ENCODE peak calls at places on chromosomes 6 and 20, in six cellular contexts. G, H, C, M, Y and W are unnamed samples. For H3K36me3, the result is how much of the 10 kb centered on the place peaks cover.

GRCh38 chr6:80233262-80233661 is 126.8 kb downstream of the BCKDHB start:
- DNase-seq in M (no peak), G (no peak), H (no peak), C (no peak), Y (no peak), W (no peak)

GRCh38 chr20:11965602-11966001 is 47.9 kb downstream of the BTBD3 start:
- DNase-seq in M (no peak), Y (no peak), C (peak), G (no peak), H (no peak), W (no peak)

GRCh38 chr6:11251553-11252358 is 19.3 kb upstream of the NEDD9 start:
- DNase-seq in G (peak), H (peak), C (peak), Y (no peak), M (no peak), W (no peak)

GRCh38 chr6:159252955-159253508 is 83.8 kb downstream of the FNDC1 start:
- DNase-seq in C (peak), G (peak), Y (no peak), M (no peak), H (no peak), W (no peak)

GRCh38 chr6:156963712-156964700 is 186.8 kb downstream of the ARID1B start:
- DNase-seq in H (no peak), C (peak), M (no peak), Y (no peak), G (peak), W (no peak)

GRCh38 chr20:36572701-36573102 is 695 bp upstream of the TGIF2 start:
- DNase-seq in H (no peak), Y (peak), C (peak), M (peak), G (peak), W (no peak)

GRCh38 chr6:43855247-43855646 is 85.2 kb downstream of the VEGFA start:
- DNase-seq in H (no peak), C (no peak), G (no peak), M (no peak), Y (no peak), W (no peak)

GRCh38 chr6:75098709-75099108 is 107.1 kb downstream of the COL12A1 start:
- DNase-seq in H (peak), M (no peak), Y (no peak), G (peak), C (peak), W (no peak)

GRCh38 chr20:10469599-10469998 is 34.5 kb downstream of the SLX4IP start:
- DNase-seq in M (no peak), Y (no peak), H (no peak), C (peak), G (peak), W (peak)

GRCh38 chr6:42013134-42013516 is 37.2 kb upstream of the TAF8 start:
- DNase-seq in C (peak), G (no peak), H (no peak), Y (no peak), M (no peak), W (no peak)

GRCh38 chr6:145044606-145045275 is 690.6 kb downstream of the EPM2A start:
- DNase-seq in M (no peak), Y (no peak), C (peak), G (peak), H (no peak), W (no peak)

GRCh38 chr20:10609276-10609675 is 64.5 kb downstream of the JAG1 start:
- DNase-seq in G (no peak), Y (no peak), H (no peak), M (no peak), C (peak), W (no peak)

GRCh38 chr20:21826946-21827345 is 121.5 kb downstream of the PAX1 start:
- DNase-seq in M (no peak), C (no peak), G (no peak), Y (no peak), H (no peak), W (no peak)

GRCh38 chr6:28425942-28426541 is 17.2 kb downstream of the ZSCAN23 start:
- DNase-seq in Y (no peak), G (no peak), M (no peak), H (no peak), C (no peak), W (no peak)

GRCh38 chr20:1353956-1354355 is 25.0 kb upstream of the SDCBP2 start:
- DNase-seq in G (no peak), H (no peak), M (no peak), Y (no peak), C (no peak), W (no peak)

GRCh38 chr6:165998072-165998471 is 169.6 kb downstream of the TBXT start:
- DNase-seq in M (no peak), H (no peak), G (no peak), Y (no peak), C (no peak), W (no peak)

GRCh38 chr6:4987427-4987826 is 16.4 kb downstream of the RPP40 start:
- DNase-seq in G (no peak), M (no peak), C (no peak), Y (no peak), H (no peak), W (no peak)

GRCh38 chr6:55853008-55854001 is 22.1 kb downstream of the BMP5 start:
- DNase-seq in M (no peak), H (no peak), Y (no peak), C (peak), G (no peak), W (no peak)

GRCh38 chr20:38186788-38187221 is 21.7 kb upstream of the TGM2 start:
- DNase-seq in G (no peak), H (no peak), M (no peak), Y (no peak), C (peak), W (no peak)

GRCh38 chr20:56409946-56410345 is 2.1 kb upstream of the CASS4 start:
- DNase-seq in Y (no peak), C (no peak), M (no peak), H (no peak), G (no peak), W (no peak)

GRCh38 chr20:21684671-21685070 is 20.8 kb upstream of the PAX1 start:
- DNase-seq in G (no peak), M (no peak), H (no peak), C (no peak), Y (no peak), W (no peak)

GRCh38 chr6:29678114-29678513 is 2.8 kb downstream of the ZFP57 start:
- DNase-seq in G (no peak), M (no peak), Y (no peak), H (no peak), C (no peak), W (no peak)

GRCh38 chr6:14147891-14148290 is 30.3 kb downstream of the CD83 start:
- DNase-seq in H (no peak), Y (no peak), M (no peak), C (no peak), G (no peak), W (no peak)

GRCh38 chr6:78460711-78461110 is 406.6 kb upstream of the IRAK1BP1 start:
- DNase-seq in Y (no peak), C (no peak), G (no peak), M (no peak), H (no peak), W (no peak)

GRCh38 chr20:10125757-10126156 is 91.0 kb downstream of the ANKEF1 start:
- DNase-seq in M (no peak), C (peak), G (no peak), H (no peak), Y (no peak), W (no peak)

DNA sequence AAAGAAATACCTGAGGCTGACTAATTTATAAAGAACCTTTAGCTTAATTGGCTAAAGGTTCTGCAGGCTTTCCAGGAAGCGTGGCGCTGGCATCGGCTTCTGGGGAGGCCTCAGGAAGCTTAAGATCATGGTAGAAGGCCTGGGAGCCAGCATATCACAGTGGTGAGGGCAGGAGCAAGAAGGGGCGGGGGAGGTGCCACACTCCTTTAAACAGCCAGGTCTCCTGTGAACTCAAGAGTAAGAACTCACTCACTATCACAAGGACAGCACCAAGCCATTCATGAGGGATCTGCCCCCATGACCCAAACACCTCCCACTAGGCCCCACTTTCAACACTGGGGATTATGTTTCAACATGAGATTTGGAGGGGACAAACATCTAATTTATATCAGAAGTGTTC is 34.4 kb upstream of the SLC4A11 start:
- DNase-seq in Y (no peak), C (no peak), M (no peak), H (no peak), G (no peak), W (no peak)
- H3K36me3 ChIP-seq in Y (under half), C (under half), M (under half), H (under half), G (under half), W (under half)

GRCh38 chr20:35012227-35013069 is 56.8 kb downstream of the MYH7B start:
- DNase-seq in M (no peak), H (no peak), G (no peak), Y (no peak), C (no peak), W (no peak)

GRCh38 chr20:35015863-35016193 is 60.2 kb downstream of the MYH7B start:
- DNase-seq in M (no peak), C (no peak), G (no peak), Y (no peak), H (no peak), W (no peak)

GRCh38 chr20:35013421-35014411 is 58.0 kb downstream of the MYH7B start:
- DNase-seq in G (no peak), H (no peak), C (no peak), Y (no peak), M (no peak), W (no peak)

GRCh38 chr20:35017099-35017835 is 61.6 kb downstream of the MYH7B start:
- DNase-seq in H (no peak), C (no peak), Y (no peak), M (no peak), G (no peak), W (no peak)

GRCh38 chr20:35014537-35014936 is 58.9 kb downstream of the MYH7B start:
- DNase-seq in H (no peak), G (no peak), C (no peak), M (no peak), Y (no peak), W (no peak)
- H3K36me3 ChIP-seq in H (half or more), G (under half), C (half or more), M (half or more), Y (under half), W (half or more)

GRCh38 chr20:32453467-32454163 is 95.5 kb downstream of the ASXL1 start:
- DNase-seq in H (peak), C (no peak), M (no peak), Y (no peak), G (no peak), W (no peak)

GRCh38 chr20:32452776-32453466 is 94.8 kb downstream of the ASXL1 start:
- DNase-seq in M (no peak), C (no peak), H (peak), Y (no peak), G (no peak), W (no peak)

GRCh38 chr20:32451340-32451681 is 93.2 kb downstream of the ASXL1 start:
- DNase-seq in M (no peak), G (no peak), Y (no peak), C (no peak), H (no peak), W (no peak)

GRCh38 chr20:32450484-32451061 is 92.4 kb downstream of the ASXL1 start:
- DNase-seq in H (peak), M (no peak), G (no peak), Y (no peak), C (no peak), W (no peak)

GRCh38 chr20:32451682-32452461 is 93.7 kb downstream of the ASXL1 start:
- DNase-seq in C (no peak), H (peak), G (no peak), Y (no peak), M (no peak), W (no peak)
- H3K36me3 ChIP-seq in C (half or more), H (under half), G (under half), Y (under half), M (half or more), W (half or more)

GRCh38 chr6:31412506-31412905 is 9.1 kb downstream of the MICA start:
- DNase-seq in M (no peak), Y (no peak), H (no peak), C (no peak), G (no peak), W (no peak)
- H3K36me3 ChIP-seq in M (half or more), Y (under half), H (under half), C (under half), G (under half), W (under half)

GRCh38 chr20:43459022-43459942 is 1.6 kb downstream of the SRSF6 start:
- DNase-seq in G (no peak), Y (no peak), H (no peak), M (no peak), C (peak), W (no peak)
- H3K36me3 ChIP-seq in G (under half), Y (half or more), H (half or more), M (half or more), C (under half), W (under half)

GRCh38 chr6:148544421-148544820 is 201.8 kb downstream of the SASH1 start:
- DNase-seq in C (no peak), M (no peak), H (no peak), G (no peak), Y (no peak), W (no peak)

GRCh38 chr6:148548749-148549140 is 198.1 kb upstream of the UST start:
- DNase-seq in Y (no peak), G (no peak), M (no peak), H (no peak), C (no peak), W (no peak)

GRCh38 chr6:148545901-148546300 is 200.9 kb upstream of the UST start:
- DNase-seq in H (no peak), M (no peak), Y (no peak), C (no peak), G (no peak), W (no peak)

GRCh38 chr6:148548065-148548748 is 198.6 kb upstream of the UST start:
- DNase-seq in C (peak), Y (no peak), H (peak), M (no peak), G (no peak), W (no peak)

GRCh38 chr6:148547110-148547509 is 199.7 kb upstream of the UST start:
- DNase-seq in G (no peak), M (no peak), H (no peak), C (no peak), Y (no peak), W (no peak)
- H3K36me3 ChIP-seq in G (under half), M (under half), H (under half), C (under half), Y (under half), W (under half)

DNA sequence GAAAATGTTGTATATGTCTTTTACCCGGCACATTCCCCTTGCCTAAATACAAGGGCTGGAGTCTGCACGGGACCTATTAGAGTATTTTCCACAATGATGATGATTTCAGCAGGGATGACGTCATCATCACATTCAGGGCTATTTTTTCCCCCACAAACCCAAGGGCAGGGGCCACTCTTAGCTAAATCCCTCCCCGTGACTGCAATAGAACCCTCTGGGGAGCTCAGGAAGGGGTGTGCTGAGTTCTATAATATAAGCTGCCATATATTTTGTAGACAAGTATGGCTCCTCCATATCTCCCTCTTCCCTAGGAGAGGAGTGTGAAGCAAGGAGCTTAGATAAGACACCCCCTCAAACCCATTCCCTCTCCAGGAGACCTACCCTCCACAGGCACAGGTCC is 11.3 kb upstream of the MAPRE1 start:
- DNase-seq in Y (no peak), H (no peak), G (no peak), M (no peak), C (no peak), W (no peak)
- H3K36me3 ChIP-seq in Y (under half), H (under half), G (under half), M (under half), C (under half), W (under half)

DNA sequence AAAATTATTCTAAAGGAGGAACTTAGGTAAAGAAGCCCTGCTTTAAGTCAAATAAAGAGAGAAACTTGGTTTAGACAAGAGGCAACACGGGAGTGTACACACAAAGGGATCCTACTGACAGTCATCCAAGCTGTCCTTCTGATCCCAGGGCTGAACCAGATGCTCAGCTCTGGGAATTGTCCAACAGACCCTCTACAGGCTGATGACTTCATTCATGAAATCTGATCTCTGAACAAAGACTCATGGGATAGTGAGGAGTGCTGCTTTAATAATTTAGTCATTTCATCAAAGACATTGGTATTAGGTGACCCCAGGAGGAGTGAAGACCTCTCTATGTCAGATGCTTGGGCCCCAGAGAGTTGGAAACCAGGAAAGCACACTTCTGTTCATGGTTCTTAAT is 65.6 kb upstream of the ARMH2 start:
- DNase-seq in M (no peak), C (peak), Y (no peak), G (no peak), H (no peak), W (no peak)
- H3K36me3 ChIP-seq in M (half or more), C (under half), Y (half or more), G (under half), H (under half), W (half or more)

GRCh38 chr6:53268858-53269608 is 79.7 kb downstream of the ELOVL5 start:
- DNase-seq in M (no peak), Y (no peak), G (no peak), H (no peak), C (no peak), W (no peak)
- H3K36me3 ChIP-seq in M (half or more), Y (half or more), G (under half), H (under half), C (under half), W (under half)

GRCh38 chr20:13791562-13792459 is 7.0 kb downstream of the NDUFAF5 start:
- DNase-seq in C (no peak), Y (no peak), G (no peak), H (no peak), M (no peak), W (no peak)

GRCh38 chr20:13784893-13785715 is at the start of the genes ESF1 and NDUFAF5:
- DNase-seq in Y (peak), C (peak), G (peak), M (peak), H (peak), W (peak)

GRCh38 chr20:13786143-13786828 is 1.5 kb downstream of the NDUFAF5 start:
- DNase-seq in Y (no peak), M (no peak), C (no peak), H (no peak), G (no peak), W (no peak)

GRCh38 chr20:13790708-13791107 is 5.9 kb downstream of the NDUFAF5 start:
- DNase-seq in G (no peak), Y (no peak), C (no peak), M (no peak), H (no peak), W (no peak)

DNA sequence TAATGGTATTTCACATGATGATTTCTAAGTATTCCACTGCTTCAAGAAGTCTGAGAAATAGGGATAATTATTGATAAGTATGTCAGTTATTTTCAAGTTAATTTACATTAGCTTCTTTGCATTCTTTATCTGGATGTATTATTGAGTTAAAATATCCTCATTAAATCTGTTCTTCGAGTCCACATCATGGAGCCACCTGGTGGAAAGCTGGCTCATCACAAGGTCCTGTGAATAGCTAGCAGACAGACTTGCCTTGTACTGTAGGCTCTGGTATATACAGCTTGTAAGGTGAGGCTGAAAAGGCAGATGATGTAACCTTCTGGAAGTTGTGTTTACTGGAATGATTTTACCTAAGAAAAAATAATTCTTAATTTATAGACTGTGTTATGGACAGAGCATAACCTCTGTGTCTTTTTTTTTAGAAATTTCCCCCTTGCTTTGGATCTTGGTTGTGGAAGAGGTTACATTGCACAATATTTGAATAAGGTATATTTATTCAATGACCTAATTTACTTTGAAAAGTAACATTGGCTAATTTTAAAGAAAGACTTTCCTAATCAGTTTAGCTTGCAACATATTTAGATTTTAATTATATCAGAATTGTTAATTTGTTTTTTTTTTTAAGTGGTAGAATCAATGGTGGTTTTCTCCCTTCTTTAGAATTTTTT is 3.5 kb downstream of the NDUFAF5 start:
- DNase-seq in M (no peak), C (peak), G (peak), Y (no peak), H (no peak), W (peak)
- H3K36me3 ChIP-seq in M (under half), C (under half), G (under half), Y (under half), H (under half), W (under half)